ENCODE peak calls at places on chromosomes 2 and 18, in four cellular contexts. D is Calu3, U is psoas muscle, B is Peyer's patch. R is an unnamed sample.
A peak's percentile ranks its signal among the peaks of the same experiment; 100 is the strongest.

GRCh38 chr2:29114841-29115609 is at the start of gene CLIP4:
- DNase-seq in B (peak; percentile 48), D (peak; percentile 50), U (peak; percentile 83), R (no peak)

GRCh38 chr2:198283149-198283548 is 478.8 kb downstream of the PLCL1 start:
- DNase-seq in U (no peak), D (no peak), B (no peak), R (no peak)

GRCh38 chr18:78363556-78363955 is 616.1 kb upstream of the SALL3 start:
- DNase-seq in B (no peak), D (no peak), U (no peak), R (no peak)

GRCh38 chr2:8803658-8804379 is 33.6 kb downstream of the KIDINS220 start:
- DNase-seq in U (peak; percentile 80), D (peak; percentile 76), B (no peak), R (peak; percentile 27)

GRCh38 chr2:240443891-240444301 is 8.4 kb downstream of the GPC1 start:
- DNase-seq in B (no peak), U (peak; percentile 87), D (no peak), R (no peak)

GRCh38 chr2:173048901-173049661 is 26.6 kb upstream of the MAP3K20 start:
- DNase-seq in B (peak; percentile 29), D (peak; percentile 83), U (peak; percentile 92), R (peak; percentile 93)

GRCh38 chr2:210072922-210073509 is 70.6 kb downstream of the RPE start:
- DNase-seq in U (no peak), D (peak; percentile 7), B (no peak), R (peak; percentile 10)

GRCh38 chr2:124609667-124610066 is 584.6 kb downstream of the CNTNAP5 start:
- DNase-seq in U (no peak), B (no peak), D (no peak), R (no peak)

GRCh38 chr18:42025974-42026625 is 71.1 kb downstream of the PIK3C3 start:
- DNase-seq in D (no peak), U (no peak), B (no peak), R (no peak)

R was measured in GM04503.